ENCODE peak calls at places on chromosomes 7 and 10, in five cellular contexts. One of them, this sample, is unnamed.
A peak's percentile ranks its signal among the peaks of the same experiment; 100 is the strongest.

GRCh38 chr10:7896297-7896696 is 78.0 kb downstream of the TAF3 start:
- DNase-seq in hepatocyte: no peak
- DNase-seq in tibial artery: no peak
- DNase-seq in astrocyte: no peak
- DNase-seq in left ventricle myocardium inferior: no peak
- DNase-seq in this sample: no peak

GRCh38 chr7:55476071-55476803 is 96.1 kb downstream of the VOPP1 start:
- DNase-seq in hepatocyte: no peak
- DNase-seq in tibial artery: no peak
- DNase-seq in astrocyte: peak; percentile 90
- DNase-seq in left ventricle myocardium inferior: no peak
- DNase-seq in this sample: no peak

GRCh38 chr10:83489161-83489560 is 650.1 kb upstream of the GHITM start:
- DNase-seq in hepatocyte: no peak
- DNase-seq in tibial artery: no peak
- DNase-seq in astrocyte: no peak
- DNase-seq in left ventricle myocardium inferior: no peak
- DNase-seq in this sample: no peak

GRCh38 chr10:60652628-60653027 is 125.7 kb upstream of the CDK1 start:
- DNase-seq in hepatocyte: no peak
- DNase-seq in tibial artery: no peak
- DNase-seq in astrocyte: no peak
- DNase-seq in left ventricle myocardium inferior: no peak
- DNase-seq in this sample: peak; percentile 5

GRCh38 chr7:4957847-4958476 is 1.0 kb downstream of the MMD2 start:
- DNase-seq in hepatocyte: no peak
- DNase-seq in tibial artery: no peak
- DNase-seq in astrocyte: no peak
- DNase-seq in left ventricle myocardium inferior: no peak
- DNase-seq in this sample: no peak

GRCh38 chr10:35232509-35232908 is 103.8 kb upstream of the CCNY start:
- DNase-seq in hepatocyte: no peak
- DNase-seq in tibial artery: no peak
- DNase-seq in astrocyte: no peak
- DNase-seq in left ventricle myocardium inferior: no peak
- DNase-seq in this sample: no peak

GRCh38 chr7:148540041-148540738 is 50.4 kb upstream of the C7orf33 start:
- DNase-seq in hepatocyte: peak; percentile 31
- DNase-seq in tibial artery: peak; percentile 75
- DNase-seq in astrocyte: peak; percentile 70
- DNase-seq in left ventricle myocardium inferior: peak; percentile 65
- DNase-seq in this sample: no peak

GRCh38 chr7:137109966-137110930 is 233.3 kb downstream of the PTN start:
- DNase-seq in hepatocyte: peak; percentile 14
- DNase-seq in tibial artery: no peak
- DNase-seq in astrocyte: peak; percentile 33
- DNase-seq in left ventricle myocardium inferior: no peak
- DNase-seq in this sample: no peak

GRCh38 chr7:35544028-35544742 is 150.8 kb downstream of the HERPUD2 start:
- DNase-seq in hepatocyte: no peak
- DNase-seq in tibial artery: no peak
- DNase-seq in astrocyte: no peak
- DNase-seq in left ventricle myocardium inferior: no peak
- DNase-seq in this sample: no peak

GRCh38 chr10:20767028-20767427 is 130.1 kb downstream of the NEBL start:
- DNase-seq in hepatocyte: no peak
- DNase-seq in tibial artery: peak; percentile 38
- DNase-seq in astrocyte: peak; percentile 74
- DNase-seq in left ventricle myocardium inferior: no peak
- DNase-seq in this sample: no peak

GRCh38 chr10:58267713-58268453 is at the start of gene IPMK:
- DNase-seq in hepatocyte: peak; percentile 97
- DNase-seq in tibial artery: peak; percentile 93
- DNase-seq in astrocyte: peak; percentile 70
- DNase-seq in left ventricle myocardium inferior: peak; percentile 96
- DNase-seq in this sample: peak; percentile 91

GRCh38 chr10:78164687-78165086 is 131.0 kb downstream of the RPS24 start:
- DNase-seq in hepatocyte: no peak
- DNase-seq in tibial artery: no peak
- DNase-seq in astrocyte: no peak
- DNase-seq in left ventricle myocardium inferior: no peak
- DNase-seq in this sample: no peak

GRCh38 chr10:70803768-70804423 is 11.9 kb upstream of the SGPL1 start:
- DNase-seq in hepatocyte: no peak
- DNase-seq in tibial artery: no peak
- DNase-seq in astrocyte: peak; percentile 16
- DNase-seq in left ventricle myocardium inferior: no peak
- DNase-seq in this sample: no peak

GRCh38 chr10:122468220-122468922 is 7.0 kb downstream of the HTRA1 start:
- DNase-seq in hepatocyte: no peak
- DNase-seq in tibial artery: no peak
- DNase-seq in astrocyte: no peak
- DNase-seq in left ventricle myocardium inferior: no peak
- DNase-seq in this sample: no peak

GRCh38 chr7:6636741-6637543 is at the start of gene ZNF316:
- DNase-seq in hepatocyte: peak; percentile 81
- DNase-seq in tibial artery: no peak
- DNase-seq in astrocyte: peak; percentile 21
- DNase-seq in left ventricle myocardium inferior: peak; percentile 72
- DNase-seq in this sample: peak; percentile 74

GRCh38 chr10:60944159-60944909 is at the start of gene RHOBTB1:
- DNase-seq in hepatocyte: peak; percentile 93
- DNase-seq in tibial artery: peak; percentile 78
- DNase-seq in astrocyte: peak; percentile 77
- DNase-seq in left ventricle myocardium inferior: peak; percentile 81
- DNase-seq in this sample: no peak

GRCh38 chr7:127976056-127976455 is 55.2 kb downstream of the LRRC4 start:
- DNase-seq in hepatocyte: peak; percentile 59
- DNase-seq in tibial artery: no peak
- DNase-seq in astrocyte: peak; percentile 22
- DNase-seq in left ventricle myocardium inferior: no peak
- DNase-seq in this sample: no peak

GRCh38 chr10:29688230-29688634 is 53.5 kb upstream of the SVIL start:
- DNase-seq in hepatocyte: no peak
- DNase-seq in tibial artery: no peak
- DNase-seq in astrocyte: no peak
- DNase-seq in left ventricle myocardium inferior: no peak
- DNase-seq in this sample: no peak

DNA sequence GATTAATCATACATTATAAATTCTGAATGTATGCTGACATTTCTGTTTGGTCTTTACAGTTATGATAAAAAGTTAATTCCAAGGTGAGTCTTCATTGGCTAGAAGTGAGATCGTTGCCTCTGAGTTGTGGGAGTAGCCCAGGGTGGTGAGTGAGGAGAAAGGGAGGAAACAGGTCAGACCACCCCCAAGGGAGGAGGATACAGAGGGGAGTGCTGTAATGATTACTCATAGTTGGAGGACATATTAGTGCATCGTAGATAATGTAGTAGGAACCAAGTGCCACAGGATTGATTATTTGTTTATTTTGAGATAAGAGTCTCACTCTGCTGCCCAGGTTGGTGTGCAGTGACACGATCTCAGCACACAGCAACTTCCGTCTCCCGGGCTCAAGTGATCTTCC is 672.2 kb downstream of the INHBA start:
- DNase-seq in hepatocyte: no peak
- DNase-seq in tibial artery: no peak
- DNase-seq in astrocyte: peak; percentile 54
- DNase-seq in left ventricle myocardium inferior: no peak
- DNase-seq in this sample: no peak
- H3K27ac ChIP-seq in hepatocyte: no peak overlapping the region
- H3K27ac ChIP-seq in tibial artery: no peak overlapping the region
- H3K27ac ChIP-seq in astrocyte: peak overlapping the region; percentile 96
- H3K27ac ChIP-seq in left ventricle myocardium inferior: no peak overlapping the region
- H3K27ac ChIP-seq in this sample: no peak overlapping the region

GRCh38 chr7:40502359-40502758 is 367.6 kb downstream of the SUGCT start:
- DNase-seq in hepatocyte: no peak
- DNase-seq in tibial artery: no peak
- DNase-seq in astrocyte: no peak
- DNase-seq in left ventricle myocardium inferior: no peak
- DNase-seq in this sample: no peak

GRCh38 chr7:40506158-40506557 is 371.4 kb downstream of the SUGCT start:
- DNase-seq in hepatocyte: no peak
- DNase-seq in tibial artery: no peak
- DNase-seq in astrocyte: no peak
- DNase-seq in left ventricle myocardium inferior: no peak
- DNase-seq in this sample: no peak

GRCh38 chr7:40509301-40509700 is 374.5 kb downstream of the SUGCT start:
- DNase-seq in hepatocyte: no peak
- DNase-seq in tibial artery: no peak
- DNase-seq in astrocyte: no peak
- DNase-seq in left ventricle myocardium inferior: no peak
- DNase-seq in this sample: no peak

DNA sequence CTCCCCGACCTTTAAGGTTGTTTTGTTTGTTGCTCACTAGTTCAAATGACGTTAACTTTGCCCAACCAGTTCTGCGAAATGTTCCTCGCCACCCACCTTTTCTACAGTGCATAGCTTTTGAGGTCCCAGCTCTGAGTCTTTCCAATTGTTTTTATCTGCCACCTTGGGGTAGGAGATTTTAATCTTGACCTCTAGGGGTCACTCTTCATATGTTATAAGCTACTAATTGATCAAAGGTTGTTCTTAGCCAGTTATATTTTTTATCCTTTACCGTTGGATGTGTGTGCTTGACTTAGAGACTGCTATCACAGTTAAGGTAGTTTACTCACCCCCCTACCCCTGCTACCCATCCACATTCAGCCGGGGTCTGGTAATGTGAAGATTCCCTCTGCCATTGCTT is 372.4 kb downstream of the SUGCT start:
- DNase-seq in hepatocyte: no peak
- DNase-seq in tibial artery: no peak
- DNase-seq in astrocyte: no peak
- DNase-seq in left ventricle myocardium inferior: no peak
- DNase-seq in this sample: peak; percentile 39
- TF ChIP-seq CTCF in hepatocyte: no peak
- TF ChIP-seq CTCF in tibial artery: no peak
- TF ChIP-seq CTCF in astrocyte: no peak
- TF ChIP-seq CTCF in left ventricle myocardium inferior: peak; percentile 41
- TF ChIP-seq CTCF in this sample: peak; percentile 79

GRCh38 chr10:24255115-24255895 is 46.4 kb downstream of the KIAA1217 start:
- DNase-seq in hepatocyte: peak; percentile 44
- DNase-seq in tibial artery: no peak
- DNase-seq in astrocyte: peak; percentile 61
- DNase-seq in left ventricle myocardium inferior: no peak
- DNase-seq in this sample: no peak

GRCh38 chr10:24257588-24257987 is 48.6 kb downstream of the KIAA1217 start:
- DNase-seq in hepatocyte: no peak
- DNase-seq in tibial artery: no peak
- DNase-seq in astrocyte: no peak
- DNase-seq in left ventricle myocardium inferior: no peak
- DNase-seq in this sample: no peak

GRCh38 chr10:24255907-24256306 is 47.0 kb downstream of the KIAA1217 start:
- DNase-seq in hepatocyte: peak; percentile 11
- DNase-seq in tibial artery: no peak
- DNase-seq in astrocyte: peak; percentile 75
- DNase-seq in left ventricle myocardium inferior: peak; percentile 40
- DNase-seq in this sample: no peak

GRCh38 chr10:24254180-24254579 is 45.2 kb downstream of the KIAA1217 start:
- DNase-seq in hepatocyte: no peak
- DNase-seq in tibial artery: no peak
- DNase-seq in astrocyte: peak; percentile 86
- DNase-seq in left ventricle myocardium inferior: no peak
- DNase-seq in this sample: no peak

GRCh38 chr10:24256619-24257018 is 47.7 kb downstream of the KIAA1217 start:
- DNase-seq in hepatocyte: no peak
- DNase-seq in tibial artery: no peak
- DNase-seq in astrocyte: peak; percentile 36
- DNase-seq in left ventricle myocardium inferior: no peak
- DNase-seq in this sample: no peak
- H3K4me3 ChIP-seq in hepatocyte: peak overlapping the region; percentile 10
- H3K4me3 ChIP-seq in tibial artery: no peak overlapping the region
- H3K4me3 ChIP-seq in astrocyte: no peak overlapping the region
- H3K4me3 ChIP-seq in left ventricle myocardium inferior: no peak overlapping the region
- H3K4me3 ChIP-seq in this sample: no peak overlapping the region

GRCh38 chr10:62817120-62817762 is 1.1 kb upstream of the EGR2 start:
- DNase-seq in hepatocyte: peak; percentile 69
- DNase-seq in tibial artery: peak; percentile 40
- DNase-seq in astrocyte: peak; percentile 44
- DNase-seq in left ventricle myocardium inferior: peak; percentile 51
- DNase-seq in this sample: peak; percentile 43
- H3K27ac ChIP-seq in hepatocyte: peak overlapping the region; percentile 90
- H3K27ac ChIP-seq in tibial artery: peak overlapping the region; percentile 74
- H3K27ac ChIP-seq in astrocyte: peak overlapping the region; percentile 51
- H3K27ac ChIP-seq in left ventricle myocardium inferior: peak overlapping the region; percentile 91
- H3K27ac ChIP-seq in this sample: peak overlapping the region; percentile 60

GRCh38 chr7:75756340-75757297 is 15.4 kb downstream of the CCL26 start:
- DNase-seq in hepatocyte: peak; percentile 44
- DNase-seq in tibial artery: no peak
- DNase-seq in astrocyte: no peak
- DNase-seq in left ventricle myocardium inferior: no peak
- DNase-seq in this sample: peak; percentile 62
- TF ChIP-seq CTCF in hepatocyte: peak; percentile 44
- TF ChIP-seq CTCF in tibial artery: peak; percentile 32
- TF ChIP-seq CTCF in astrocyte: peak; percentile 49
- TF ChIP-seq CTCF in left ventricle myocardium inferior: peak; percentile 57
- TF ChIP-seq CTCF in this sample: peak; percentile 73

GRCh38 chr10:124711145-124711544 is 33.0 kb downstream of the FAM53B start:
- DNase-seq in hepatocyte: no peak
- DNase-seq in tibial artery: no peak
- DNase-seq in astrocyte: no peak
- DNase-seq in left ventricle myocardium inferior: no peak
- DNase-seq in this sample: no peak
- H3K4me3 ChIP-seq in hepatocyte: no peak overlapping the region
- H3K4me3 ChIP-seq in tibial artery: no peak overlapping the region
- H3K4me3 ChIP-seq in astrocyte: no peak overlapping the region
- H3K4me3 ChIP-seq in left ventricle myocardium inferior: no peak overlapping the region
- H3K4me3 ChIP-seq in this sample: no peak overlapping the region

This sample was measured in OCI-LY7.